ENCODE peak calls at places on chromosome 5, in six cellular contexts. R, C, I, U, Q and W are unnamed samples.

GRCh38 chr5:132947661-132948060 is 15.8 kb downstream of the AFF4 start:
- DNase-seq in R (no peak), C (no peak), I (no peak), U (no peak), Q (no peak), W (no peak)

GRCh38 chr5:173837654-173838053 is 50.5 kb upstream of the CPEB4 start:
- DNase-seq in R (no peak), C (no peak), I (no peak), U (no peak), Q (no peak), W (no peak)

GRCh38 chr5:168455201-168455600 is 31.1 kb upstream of the RARS1 start:
- DNase-seq in R (no peak), C (no peak), I (no peak), U (no peak), Q (no peak), W (no peak)

GRCh38 chr5:5424736-5425135 is 2.3 kb downstream of the ICE1 start:
- DNase-seq in R (no peak), C (peak), I (no peak), U (no peak), Q (no peak), W (no peak)

GRCh38 chr5:31763399-31763798 is 124.5 kb downstream of the PDZD2 start:
- DNase-seq in R (no peak), C (no peak), I (no peak), U (no peak), Q (no peak), W (no peak)

GRCh38 chr5:127820910-127821553 is 117.8 kb downstream of the CCDC192 start:
- DNase-seq in R (no peak), C (no peak), I (no peak), U (no peak), Q (no peak), W (no peak)

GRCh38 chr5:105735704-105736103 is 1935.0 kb downstream of the EFNA5 start:
- DNase-seq in R (no peak), C (no peak), I (no peak), U (no peak), Q (no peak), W (no peak)

GRCh38 chr5:145637396-145637795 is 197.7 kb downstream of the PRELID2 start:
- DNase-seq in R (no peak), C (no peak), I (no peak), U (no peak), Q (no peak), W (no peak)

GRCh38 chr5:133670336-133670735 is 58.0 kb upstream of the FSTL4 start:
- DNase-seq in R (no peak), C (no peak), I (no peak), U (no peak), Q (no peak), W (no peak)